ENCODE peak calls at places on chromosome 17, in four cellular contexts. One of them, this sample, is unnamed. For H3K36me3, the result is how much of the 10 kb centered on the place peaks cover.

GRCh38 chr17:75509528-75510258 is 5.6 kb downstream of the CASKIN2 start:
- DNase-seq in neural progenitor cell: no peak
- DNase-seq in psoas muscle: no peak
- DNase-seq in HepG2: no peak
- DNase-seq in this sample: no peak

GRCh38 chr17:36983618-36984017 is 34.9 kb downstream of the AATF start:
- DNase-seq in neural progenitor cell: no peak
- DNase-seq in psoas muscle: no peak
- DNase-seq in HepG2: no peak
- DNase-seq in this sample: no peak

GRCh38 chr17:28950017-28950751 is 1.1 kb downstream of the PHF12 start:
- DNase-seq in HepG2: peak
- DNase-seq in neural progenitor cell: peak
- DNase-seq in psoas muscle: peak
- DNase-seq in this sample: peak

GRCh38 chr17:64146418-64147109 is 16.6 kb upstream of the ERN1 start:
- DNase-seq in psoas muscle: peak
- DNase-seq in HepG2: peak
- DNase-seq in neural progenitor cell: peak
- DNase-seq in this sample: peak

GRCh38 chr17:6353161-6353560 is 81.8 kb downstream of the AIPL1 start:
- DNase-seq in neural progenitor cell: no peak
- DNase-seq in psoas muscle: no peak
- DNase-seq in HepG2: no peak
- DNase-seq in this sample: no peak

GRCh38 chr17:66682293-66682692 is 152.6 kb upstream of the CACNG5 start:
- DNase-seq in HepG2: no peak
- DNase-seq in psoas muscle: no peak
- DNase-seq in neural progenitor cell: no peak
- DNase-seq in this sample: no peak

GRCh38 chr17:28928061-28928460 is 23.3 kb downstream of the PHF12 start:
- DNase-seq in HepG2: no peak
- DNase-seq in psoas muscle: no peak
- DNase-seq in neural progenitor cell: no peak
- DNase-seq in this sample: no peak

GRCh38 chr17:28331891-28332420 is 3.3 kb downstream of the IFT20 start:
- DNase-seq in neural progenitor cell: no peak
- DNase-seq in psoas muscle: no peak
- DNase-seq in HepG2: no peak
- DNase-seq in this sample: no peak

GRCh38 chr17:49132699-49133364 is at the start of gene B4GALNT2:
- DNase-seq in psoas muscle: no peak
- DNase-seq in neural progenitor cell: peak
- DNase-seq in HepG2: no peak
- DNase-seq in this sample: peak

GRCh38 chr17:75096082-75096625 is 8.4 kb downstream of the SLC16A5 start:
- DNase-seq in neural progenitor cell: no peak
- DNase-seq in psoas muscle: peak
- DNase-seq in HepG2: peak
- DNase-seq in this sample: peak

GRCh38 chr17:28796062-28796461 is 46.5 kb downstream of the FAM222B start:
- DNase-seq in psoas muscle: no peak
- DNase-seq in neural progenitor cell: no peak
- DNase-seq in HepG2: no peak
- DNase-seq in this sample: no peak

GRCh38 chr17:77719806-77720205 is 238.7 kb upstream of the TNRC6C start:
- DNase-seq in HepG2: no peak
- DNase-seq in neural progenitor cell: no peak
- DNase-seq in psoas muscle: no peak
- DNase-seq in this sample: no peak

GRCh38 chr17:1730004-1730344 is 5.5 kb downstream of the WDR81 start:
- DNase-seq in HepG2: no peak
- DNase-seq in neural progenitor cell: no peak
- DNase-seq in psoas muscle: no peak
- DNase-seq in this sample: peak

GRCh38 chr17:1732241-1733046 is 7.9 kb downstream of the WDR81 start:
- DNase-seq in neural progenitor cell: no peak
- DNase-seq in HepG2: no peak
- DNase-seq in psoas muscle: peak
- DNase-seq in this sample: no peak

GRCh38 chr17:1733047-1733357 is 8.5 kb downstream of the WDR81 start:
- DNase-seq in psoas muscle: peak
- DNase-seq in HepG2: no peak
- DNase-seq in neural progenitor cell: no peak
- DNase-seq in this sample: no peak

GRCh38 chr17:1731194-1731506 is 6.6 kb downstream of the WDR81 start:
- DNase-seq in neural progenitor cell: no peak
- DNase-seq in psoas muscle: no peak
- DNase-seq in HepG2: no peak
- DNase-seq in this sample: no peak

GRCh38 chr17:1730345-1731193 is 6.1 kb downstream of the WDR81 start:
- DNase-seq in HepG2: no peak
- DNase-seq in neural progenitor cell: no peak
- DNase-seq in psoas muscle: peak
- DNase-seq in this sample: peak
- H3K36me3 ChIP-seq in HepG2: under half
- H3K36me3 ChIP-seq in neural progenitor cell: under half
- H3K36me3 ChIP-seq in psoas muscle: under half
- H3K36me3 ChIP-seq in this sample: under half

DNA sequence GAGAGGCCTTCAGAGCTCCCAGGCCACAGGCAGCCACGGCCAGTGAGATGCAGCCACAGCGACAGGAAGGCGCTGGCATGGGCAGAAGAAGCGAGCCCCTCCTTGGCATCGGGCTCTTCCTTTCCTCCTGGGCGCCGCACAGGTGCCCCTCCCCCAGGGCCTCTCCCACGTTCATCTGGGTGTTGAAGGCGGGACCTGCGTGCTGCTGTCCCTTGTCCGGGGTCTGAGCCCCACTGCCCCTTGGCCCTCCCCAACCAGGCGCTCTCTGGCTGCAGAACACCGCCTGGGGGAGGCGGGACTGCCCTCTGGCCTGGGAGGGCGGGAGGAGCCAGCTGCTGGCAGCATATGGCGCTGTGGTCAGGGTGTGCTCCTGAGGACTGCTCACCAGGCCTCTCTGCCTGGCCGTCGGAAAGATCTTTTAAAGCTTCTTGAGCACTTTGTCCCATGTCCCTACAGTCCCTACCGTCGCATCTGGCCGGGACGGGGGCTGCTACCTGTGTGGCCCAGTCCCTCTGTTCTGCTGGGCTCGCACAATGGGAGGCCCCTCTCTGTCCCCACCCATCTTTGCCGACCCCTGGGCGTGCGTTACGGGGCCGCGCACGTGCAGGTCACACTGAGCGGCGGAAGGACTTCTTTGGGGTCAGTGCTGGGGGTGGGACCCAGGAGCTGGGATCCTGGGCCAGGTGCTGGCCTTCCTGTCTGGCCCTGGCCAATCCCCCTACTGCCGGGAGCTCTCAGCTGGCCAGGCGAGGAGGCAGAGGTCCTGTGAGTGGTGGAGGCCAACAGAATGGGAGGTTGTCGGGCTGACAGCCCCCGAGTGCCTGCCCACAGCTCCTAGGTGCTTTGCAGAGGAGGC is 1.7 kb downstream of the SLC25A10 start:
- DNase-seq in HepG2: peak
- DNase-seq in psoas muscle: peak
- DNase-seq in neural progenitor cell: peak
- DNase-seq in this sample: no peak
- H3K4me3 ChIP-seq in HepG2: peak
- H3K4me3 ChIP-seq in psoas muscle: peak
- H3K4me3 ChIP-seq in neural progenitor cell: peak
- H3K4me3 ChIP-seq in this sample: no peak

GRCh38 chr17:80142929-80143328 is 4.0 kb downstream of the EIF4A3 start:
- DNase-seq in neural progenitor cell: no peak
- DNase-seq in HepG2: no peak
- DNase-seq in psoas muscle: no peak
- DNase-seq in this sample: no peak
- H3K36me3 ChIP-seq in neural progenitor cell: under half
- H3K36me3 ChIP-seq in HepG2: under half
- H3K36me3 ChIP-seq in psoas muscle: under half
- H3K36me3 ChIP-seq in this sample: under half

GRCh38 chr17:43710101-43710500 is 48.4 kb upstream of the MEOX1 start:
- DNase-seq in HepG2: no peak
- DNase-seq in psoas muscle: no peak
- DNase-seq in neural progenitor cell: no peak
- DNase-seq in this sample: no peak

GRCh38 chr17:43712397-43712796 is 46.2 kb downstream of the SOST start:
- DNase-seq in neural progenitor cell: no peak
- DNase-seq in HepG2: no peak
- DNase-seq in psoas muscle: no peak
- DNase-seq in this sample: no peak

GRCh38 chr17:43717913-43718312 is 40.7 kb downstream of the SOST start:
- DNase-seq in neural progenitor cell: no peak
- DNase-seq in HepG2: no peak
- DNase-seq in psoas muscle: no peak
- DNase-seq in this sample: no peak

GRCh38 chr17:43714338-43715149 is 44.0 kb downstream of the SOST start:
- DNase-seq in HepG2: no peak
- DNase-seq in psoas muscle: no peak
- DNase-seq in neural progenitor cell: no peak
- DNase-seq in this sample: no peak

DNA sequence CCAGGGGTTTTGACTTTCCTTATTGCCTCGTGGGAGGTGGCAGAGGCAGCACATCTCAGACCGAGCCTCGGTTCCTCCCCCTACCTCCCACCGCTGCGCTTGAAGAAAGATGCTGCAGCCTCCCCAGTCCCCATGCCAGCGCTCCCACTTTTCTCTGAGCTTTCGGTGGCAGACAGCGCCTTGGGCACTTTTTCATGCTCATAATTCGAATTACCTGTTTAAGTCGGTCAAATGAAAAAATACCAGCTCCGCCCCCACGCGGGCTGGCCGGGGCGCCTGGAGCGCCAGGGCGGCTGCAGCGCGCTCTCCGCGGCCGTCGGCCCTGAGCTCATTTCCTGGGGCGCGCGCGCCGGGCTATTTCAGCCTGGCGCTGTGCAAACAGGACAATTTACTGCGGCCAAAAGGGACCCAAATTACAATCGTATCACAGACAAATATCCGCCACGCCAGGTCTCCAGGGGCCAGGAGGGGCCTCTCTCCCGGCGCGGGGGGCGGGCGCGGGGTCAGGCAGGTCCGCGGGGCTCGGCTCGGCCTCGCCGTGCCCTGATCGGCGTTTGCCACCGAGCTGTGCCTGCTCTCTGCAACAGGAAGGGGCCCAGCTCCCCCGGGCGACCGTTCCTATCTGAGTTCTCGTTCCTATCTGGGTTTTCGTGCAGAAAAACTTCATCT is 45.0 kb downstream of the SOST start:
- DNase-seq in neural progenitor cell: peak
- DNase-seq in HepG2: no peak
- DNase-seq in psoas muscle: peak
- DNase-seq in this sample: peak
- H3K4me3 ChIP-seq in neural progenitor cell: peak
- H3K4me3 ChIP-seq in HepG2: peak
- H3K4me3 ChIP-seq in psoas muscle: peak
- H3K4me3 ChIP-seq in this sample: peak

GRCh38 chr17:47818002-47818695 is 3.4 kb downstream of the OSBPL7 start:
- DNase-seq in psoas muscle: no peak
- DNase-seq in neural progenitor cell: no peak
- DNase-seq in HepG2: no peak
- DNase-seq in this sample: no peak
- H3K36me3 ChIP-seq in psoas muscle: under half
- H3K36me3 ChIP-seq in neural progenitor cell: under half
- H3K36me3 ChIP-seq in HepG2: under half
- H3K36me3 ChIP-seq in this sample: under half

GRCh38 chr17:76515291-76515949 is 14.2 kb upstream of the RHBDF2 start:
- DNase-seq in HepG2: no peak
- DNase-seq in psoas muscle: peak
- DNase-seq in neural progenitor cell: no peak
- DNase-seq in this sample: no peak
- H3K4me3 ChIP-seq in HepG2: no peak
- H3K4me3 ChIP-seq in psoas muscle: peak
- H3K4me3 ChIP-seq in neural progenitor cell: no peak
- H3K4me3 ChIP-seq in this sample: no peak